ENCODE peak calls at places on chromosomes 13 and 19, in five cellular contexts. C is psoas muscle; A is brain microvascular endothelial cell; W is CD8-positive, alpha-beta T cell; O is lower leg skin. S is an unnamed sample.

GRCh38 chr19:18274776-18275356 is 614 bp upstream of the IQCN start:
- DNase-seq in W (no peak), C (peak), O (peak), A (peak), S (no peak)

GRCh38 chr19:17325881-17326594 is 8.6 kb downstream of the ANO8 start:
- DNase-seq in C (no peak), A (no peak), O (no peak), W (no peak), S (no peak)

GRCh38 chr19:48618278-48618915 is 581 bp downstream of the RPL18 start:
- DNase-seq in C (peak), A (no peak), O (no peak), W (no peak), S (no peak)

GRCh38 chr19:5086725-5087439 is 118.0 kb downstream of the KDM4B start:
- DNase-seq in C (peak), A (no peak), O (no peak), W (no peak), S (no peak)

GRCh38 chr13:114102521-114103288 is 29.7 kb downstream of the RASA3 start:
- DNase-seq in O (no peak), C (peak), A (no peak), W (no peak), S (no peak)

GRCh38 chr13:50484472-50485113 is 358.9 kb downstream of the DLEU7 start:
- DNase-seq in O (no peak), W (no peak), A (peak), C (no peak), S (no peak)

GRCh38 chr19:53927745-53928144 is 18.7 kb downstream of the CACNG7 start:
- DNase-seq in A (peak), C (no peak), O (no peak), W (no peak), S (no peak)

GRCh38 chr13:42312817-42313431 is 41.0 kb downstream of the AKAP11 start:
- DNase-seq in A (no peak), C (no peak), O (no peak), W (no peak), S (no peak)

GRCh38 chr19:2344381-2344870 is 15.6 kb upstream of the TMPRSS9 start:
- DNase-seq in O (no peak), A (no peak), W (no peak), C (peak), S (no peak)

GRCh38 chr19:7788178-7788932 is 25.3 kb downstream of the CLEC4M start:
- DNase-seq in O (no peak), W (no peak), C (no peak), A (no peak), S (no peak)

GRCh38 chr19:8641908-8642547 is 11.6 kb downstream of the NFILZ start:
- DNase-seq in O (peak), W (no peak), A (peak), C (no peak), S (no peak)

GRCh38 chr19:8515317-8515716 is 1.4 kb upstream of the ZNF414 start:
- DNase-seq in C (no peak), W (peak), A (no peak), O (no peak), S (no peak)

DNA sequence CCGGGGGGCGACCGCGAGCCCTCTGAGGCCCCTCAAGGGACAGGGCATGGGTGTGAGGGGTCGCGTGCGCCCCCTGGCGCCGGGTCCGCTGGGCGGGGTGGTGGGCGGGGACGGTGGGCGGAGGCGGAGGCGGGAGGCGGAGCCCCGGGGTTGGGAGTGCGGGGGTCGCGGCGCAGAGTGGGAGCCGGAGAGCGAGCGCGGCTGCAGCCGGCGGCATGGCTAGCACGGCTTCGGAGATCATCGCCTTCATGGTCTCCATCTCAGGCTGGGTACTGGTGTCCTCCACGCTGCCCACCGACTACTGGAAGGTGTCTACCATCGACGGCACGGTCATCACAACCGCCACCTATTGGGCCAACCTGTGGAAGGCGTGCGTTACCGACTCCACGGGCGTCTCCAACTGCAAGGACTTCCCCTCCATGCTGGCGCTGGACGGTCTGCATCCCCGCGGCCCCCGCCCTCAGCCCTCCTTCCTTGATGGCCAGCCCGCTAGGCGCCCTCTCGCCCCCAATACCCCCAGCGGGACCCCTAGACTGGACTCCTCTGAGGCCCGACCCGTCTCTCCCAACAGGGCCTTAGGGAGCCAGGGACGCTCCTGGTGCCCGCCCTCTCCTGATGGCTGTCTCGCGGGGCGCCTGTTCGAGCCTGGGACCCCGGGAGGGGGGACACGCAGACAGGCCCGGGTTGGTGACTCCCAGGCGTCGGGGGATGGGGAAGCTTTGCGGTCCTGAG is at the start of gene CLDN10:
- DNase-seq in A (no peak), W (no peak), O (no peak), C (no peak), S (no peak)
- TF ChIP-seq CTCF in A (peak), W (no peak), O (no peak), C (no peak), S (peak)

GRCh38 chr13:46605089-46605488 is 52.1 kb downstream of the LRCH1 start:
- DNase-seq in W (no peak), O (no peak), C (no peak), A (no peak), S (no peak)
- H3K4me3 ChIP-seq in W (no peak), O (no peak), C (no peak), A (no peak), S (no peak)

GRCh38 chr19:10835754-10836477 is at the start of gene TMED1:
- DNase-seq in A (peak), O (peak), C (peak), W (peak), S (peak)
- TF ChIP-seq CTCF in A (peak), O (no peak), C (peak), W (no peak), S (no peak)

GRCh38 chr13:33678906-33679657 is 138.9 kb upstream of the RFC3 start:
- DNase-seq in W (peak), C (peak), O (peak), A (peak), S (peak)
- H3K4me3 ChIP-seq in W (no peak), C (no peak), O (no peak), A (no peak), S (peak)

S was measured in GM12864.